ENCODE peak calls at places on chromosomes 2 and 18, in ten cellular contexts. H, Y, Z, J, M, S, W, D, V and P are unnamed samples.

GRCh38 chr2:20135631-20136050 is 84.2 kb upstream of the LAPTM4A start:
- DNase-seq in H (peak), Y (no peak), Z (peak), J (no peak), M (peak), S (peak), W (peak), D (no peak), V (peak), P (peak)

GRCh38 chr2:240434728-240435456 is 571 bp upstream of the GPC1 start:
- DNase-seq in H (peak), Y (no peak), Z (peak), J (peak), M (peak), S (peak), W (peak), D (peak), V (peak), P (peak)

GRCh38 chr2:25347846-25348245 is 6.1 kb upstream of the DNMT3A start:
- DNase-seq in H (no peak), Y (no peak), Z (no peak), J (peak), M (no peak), S (no peak), W (no peak), D (no peak), V (no peak), P (no peak)

GRCh38 chr2:71560286-71561011 is 107.1 kb downstream of the DYSF start:
- DNase-seq in H (no peak), Y (no peak), Z (no peak), J (no peak), M (no peak), S (no peak), W (no peak), D (no peak), V (no peak), P (no peak)

GRCh38 chr2:240365971-240366471 is 69.4 kb upstream of the GPC1 start:
- DNase-seq in H (no peak), Y (no peak), Z (no peak), J (no peak), M (no peak), S (no peak), W (no peak), D (no peak), V (no peak), P (no peak)

GRCh38 chr18:12862467-12862866 is 21.6 kb downstream of the PTPN2 start:
- DNase-seq in H (no peak), Y (no peak), Z (no peak), J (no peak), M (no peak), S (no peak), W (no peak), D (no peak), V (no peak), P (peak)

GRCh38 chr2:38148501-38148900 is 72.5 kb upstream of the CYP1B1 start:
- DNase-seq in H (no peak), Y (no peak), Z (no peak), J (no peak), M (no peak), S (peak), W (peak), D (no peak), V (peak), P (no peak)

GRCh38 chr2:148209598-148209997 is 188.7 kb downstream of the MBD5 start:
- DNase-seq in H (no peak), Y (no peak), Z (no peak), J (no peak), M (no peak), S (no peak), W (peak), D (no peak), V (peak), P (peak)

GRCh38 chr2:46803551-46803885 is 112.1 kb downstream of the MCFD2 start:
- DNase-seq in H (no peak), Y (no peak), Z (peak), J (no peak), M (peak), S (no peak), W (no peak), D (peak), V (no peak), P (no peak)

GRCh38 chr18:54964741-54965140 is 5.5 kb upstream of the CCDC68 start:
- DNase-seq in H (no peak), Y (no peak), Z (no peak), J (no peak), M (no peak), S (no peak), W (peak), D (no peak), V (no peak), P (no peak)

GRCh38 chr2:25548587-25548986 is 124.8 kb downstream of the DTNB start:
- DNase-seq in H (no peak), Y (no peak), Z (no peak), J (no peak), M (no peak), S (no peak), W (no peak), D (no peak), V (no peak), P (no peak)

GRCh38 chr2:199804831-199805230 is 46.2 kb downstream of the FTCDNL1 start:
- DNase-seq in H (no peak), Y (no peak), Z (no peak), J (no peak), M (no peak), S (no peak), W (no peak), D (no peak), V (no peak), P (peak)

GRCh38 chr18:32469691-32470131 is 971 bp downstream of the GAREM1 start:
- DNase-seq in H (no peak), Y (no peak), Z (peak), J (no peak), M (no peak), S (no peak), W (peak), D (no peak), V (no peak), P (no peak)

GRCh38 chr2:3470856-3471737 is 48.2 kb downstream of the ADI1 start:
- DNase-seq in H (no peak), Y (no peak), Z (no peak), J (no peak), M (no peak), S (no peak), W (no peak), D (no peak), V (no peak), P (no peak)

GRCh38 chr18:45850021-45850420 is 24.5 kb downstream of the SIGLEC15 start:
- DNase-seq in H (peak), Y (no peak), Z (no peak), J (no peak), M (no peak), S (no peak), W (no peak), D (no peak), V (no peak), P (peak)

GRCh38 chr2:240800241-240800640 is 19.8 kb downstream of the KIF1A start:
- DNase-seq in H (peak), Y (no peak), Z (no peak), J (no peak), M (peak), S (no peak), W (peak), D (no peak), V (no peak), P (no peak)

GRCh38 chr2:131112477-131113027 is 7.4 kb downstream of the PLEKHB2 start:
- DNase-seq in H (no peak), Y (no peak), Z (no peak), J (no peak), M (no peak), S (no peak), W (peak), D (no peak), V (no peak), P (no peak)

GRCh38 chr2:240909216-240909974 is 3.3 kb downstream of the CROCC2 start:
- DNase-seq in H (no peak), Y (no peak), Z (no peak), J (no peak), M (no peak), S (no peak), W (no peak), D (no peak), V (no peak), P (no peak)

GRCh38 chr2:105604938-105605337 is 139.8 kb upstream of the NCK2 start:
- DNase-seq in H (peak), Y (no peak), Z (no peak), J (no peak), M (peak), S (no peak), W (peak), D (no peak), V (no peak), P (no peak)

GRCh38 chr2:203936535-203936934 is at the start of gene ICOS:
- DNase-seq in H (no peak), Y (no peak), Z (no peak), J (no peak), M (no peak), S (no peak), W (no peak), D (no peak), V (no peak), P (no peak)

GRCh38 chr2:185012643-185013042 is 414.3 kb downstream of the ZNF804A start:
- DNase-seq in H (no peak), Y (no peak), Z (no peak), J (no peak), M (no peak), S (no peak), W (peak), D (no peak), V (no peak), P (no peak)

GRCh38 chr2:200702044-200702443 is 109.7 kb upstream of the BZW1 start:
- DNase-seq in H (no peak), Y (no peak), Z (no peak), J (no peak), M (no peak), S (no peak), W (no peak), D (no peak), V (no peak), P (no peak)

GRCh38 chr18:24068945-24069693 is 54.6 kb downstream of the TTC39C start:
- DNase-seq in H (no peak), Y (no peak), Z (no peak), J (no peak), M (no peak), S (no peak), W (no peak), D (no peak), V (no peak), P (no peak)

GRCh38 chr2:62705007-62705829 is at the start of gene EHBP1:
- DNase-seq in H (peak), Y (peak), Z (peak), J (peak), M (peak), S (peak), W (peak), D (peak), V (peak), P (peak)

GRCh38 chr2:62704654-62705006 is 883 bp upstream of the EHBP1 start:
- DNase-seq in H (no peak), Y (no peak), Z (no peak), J (no peak), M (no peak), S (no peak), W (no peak), D (no peak), V (no peak), P (no peak)

GRCh38 chr2:62706721-62707516 is 1.4 kb downstream of the EHBP1 start:
- DNase-seq in H (no peak), Y (no peak), Z (peak), J (no peak), M (no peak), S (no peak), W (no peak), D (no peak), V (no peak), P (no peak)

GRCh38 chr2:62708751-62709150 is 3.2 kb downstream of the EHBP1 start:
- DNase-seq in H (no peak), Y (no peak), Z (no peak), J (no peak), M (no peak), S (no peak), W (no peak), D (no peak), V (no peak), P (no peak)

GRCh38 chr2:62705859-62706720 is 577 bp downstream of the EHBP1 start:
- DNase-seq in H (peak), Y (no peak), Z (peak), J (no peak), M (peak), S (peak), W (peak), D (peak), V (peak), P (peak)
- TF ChIP-seq CTCF in H (no peak), Y (peak), Z (no peak), J (no peak), M (peak), S (no peak), W (peak), D (peak), V (no peak), P (peak)

GRCh38 chr2:24022324-24022974 is 12.6 kb downstream of the MFSD2B start:
- DNase-seq in H (no peak), Y (no peak), Z (no peak), J (no peak), M (no peak), S (no peak), W (no peak), D (no peak), V (no peak), P (no peak)

GRCh38 chr2:24022975-24023575 is 13.2 kb downstream of the MFSD2B start:
- DNase-seq in H (peak), Y (no peak), Z (no peak), J (no peak), M (no peak), S (no peak), W (no peak), D (no peak), V (no peak), P (no peak)

GRCh38 chr2:24019729-24020128 is 9.8 kb downstream of the MFSD2B start:
- DNase-seq in H (no peak), Y (no peak), Z (no peak), J (no peak), M (no peak), S (no peak), W (no peak), D (no peak), V (no peak), P (no peak)

GRCh38 chr2:24024018-24024417 is 14.1 kb downstream of the MFSD2B start:
- DNase-seq in H (peak), Y (no peak), Z (no peak), J (no peak), M (no peak), S (no peak), W (peak), D (no peak), V (no peak), P (peak)

DNA sequence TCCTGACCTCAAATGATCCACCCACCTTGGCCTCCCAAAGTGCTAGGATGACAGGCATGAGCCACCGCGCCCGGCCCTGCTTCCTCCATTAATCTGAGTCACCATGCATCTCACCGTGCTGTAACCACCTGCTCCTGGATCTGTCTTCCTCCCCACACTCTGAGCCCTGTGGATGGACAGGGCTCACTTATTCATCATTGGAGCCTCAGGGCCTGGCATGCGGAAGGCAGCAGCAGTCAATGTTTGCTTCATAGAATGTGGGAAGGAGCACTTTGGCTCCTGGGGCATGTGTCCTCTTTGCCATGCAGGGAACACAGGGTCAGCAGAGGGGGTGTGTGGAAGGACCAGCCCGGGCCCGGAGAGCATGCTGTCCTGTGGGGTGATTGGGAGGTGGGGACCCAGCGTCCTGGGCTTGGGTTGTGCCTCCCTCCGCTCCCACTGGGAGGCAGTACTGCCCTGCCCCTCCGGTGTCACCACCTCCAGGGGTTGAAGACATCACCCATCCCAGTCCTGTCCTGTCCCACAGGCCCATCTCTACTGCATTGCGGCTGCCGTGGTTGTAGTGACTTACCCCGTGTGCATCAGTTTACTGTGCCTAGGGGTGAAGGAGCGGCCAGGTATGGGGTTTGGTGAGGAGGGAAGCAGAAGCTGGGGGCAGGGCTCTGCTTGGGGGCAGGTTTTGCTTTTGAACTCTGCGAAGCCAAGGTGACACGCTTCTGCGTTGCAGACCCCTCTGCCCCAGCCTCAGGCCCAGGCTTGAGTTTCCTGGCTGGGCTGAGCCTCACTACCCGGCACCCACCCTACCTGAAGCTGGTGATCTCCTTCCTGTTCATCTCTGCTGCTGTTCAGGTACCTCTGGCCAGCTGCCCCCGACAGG is 11.5 kb downstream of the MFSD2B start:
- DNase-seq in H (peak), Y (no peak), Z (no peak), J (no peak), M (no peak), S (no peak), W (no peak), D (no peak), V (peak), P (peak)
- TF ChIP-seq CTCF in H (no peak), Y (peak), Z (peak), J (no peak), M (no peak), S (no peak), W (peak), D (no peak), V (peak), P (peak)

GRCh38 chr2:74696758-74697327 is 42.8 kb downstream of the SEMA4F start:
- DNase-seq in H (no peak), Y (no peak), Z (no peak), J (peak), M (no peak), S (no peak), W (peak), D (no peak), V (no peak), P (no peak)

GRCh38 chr2:74694281-74694680 is 40.2 kb downstream of the SEMA4F start:
- DNase-seq in H (no peak), Y (no peak), Z (peak), J (no peak), M (no peak), S (no peak), W (no peak), D (no peak), V (peak), P (no peak)

GRCh38 chr2:74690571-74690970 is 36.5 kb downstream of the SEMA4F start:
- DNase-seq in H (peak), Y (no peak), Z (peak), J (peak), M (no peak), S (no peak), W (peak), D (no peak), V (peak), P (no peak)

GRCh38 chr2:74691955-74692354 is 37.9 kb downstream of the SEMA4F start:
- DNase-seq in H (no peak), Y (no peak), Z (no peak), J (no peak), M (no peak), S (no peak), W (no peak), D (no peak), V (no peak), P (no peak)

DNA sequence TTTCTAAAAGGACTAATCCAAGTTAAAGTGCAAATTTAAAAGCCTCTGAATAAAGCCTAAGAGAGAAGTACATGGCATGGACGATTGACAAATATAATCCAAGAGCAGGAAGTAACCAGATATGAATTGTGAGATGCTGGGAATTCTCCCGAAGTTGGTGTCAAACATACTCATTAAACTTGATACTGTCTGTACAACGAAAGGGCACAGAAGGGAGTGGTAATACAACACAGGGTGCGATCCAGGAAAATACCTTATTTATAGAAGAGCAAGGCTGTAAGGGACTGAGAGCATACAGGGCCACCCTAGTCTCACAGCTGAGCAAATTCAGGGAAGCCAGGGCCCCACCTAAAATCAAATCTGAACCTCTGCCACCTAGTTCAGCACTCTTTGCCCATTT is 41.6 kb downstream of the SEMA4F start:
- DNase-seq in H (no peak), Y (no peak), Z (peak), J (no peak), M (no peak), S (no peak), W (no peak), D (no peak), V (no peak), P (no peak)
- TF ChIP-seq CTCF in H (no peak), Y (no peak), Z (no peak), J (no peak), M (no peak), S (no peak), W (no peak), D (no peak), V (no peak), P (no peak)

GRCh38 chr18:22446325-22446724 is 28.6 kb upstream of the CTAGE1 start:
- DNase-seq in H (no peak), Y (no peak), Z (no peak), J (no peak), M (no peak), S (no peak), W (no peak), D (no peak), V (no peak), P (no peak)

GRCh38 chr18:22439447-22439846 is 21.7 kb upstream of the CTAGE1 start:
- DNase-seq in H (no peak), Y (no peak), Z (no peak), J (no peak), M (no peak), S (no peak), W (peak), D (no peak), V (no peak), P (no peak)

GRCh38 chr18:22446906-22447305 is 29.2 kb upstream of the CTAGE1 start:
- DNase-seq in H (no peak), Y (no peak), Z (no peak), J (no peak), M (no peak), S (no peak), W (no peak), D (no peak), V (no peak), P (no peak)

GRCh38 chr18:22441638-22442037 is 23.9 kb upstream of the CTAGE1 start:
- DNase-seq in H (no peak), Y (no peak), Z (no peak), J (no peak), M (no peak), S (no peak), W (no peak), D (no peak), V (no peak), P (no peak)
- TF ChIP-seq CTCF in H (no peak), Y (no peak), Z (no peak), J (peak), M (no peak), S (no peak), W (no peak), D (no peak), V (no peak), P (peak)

DNA sequence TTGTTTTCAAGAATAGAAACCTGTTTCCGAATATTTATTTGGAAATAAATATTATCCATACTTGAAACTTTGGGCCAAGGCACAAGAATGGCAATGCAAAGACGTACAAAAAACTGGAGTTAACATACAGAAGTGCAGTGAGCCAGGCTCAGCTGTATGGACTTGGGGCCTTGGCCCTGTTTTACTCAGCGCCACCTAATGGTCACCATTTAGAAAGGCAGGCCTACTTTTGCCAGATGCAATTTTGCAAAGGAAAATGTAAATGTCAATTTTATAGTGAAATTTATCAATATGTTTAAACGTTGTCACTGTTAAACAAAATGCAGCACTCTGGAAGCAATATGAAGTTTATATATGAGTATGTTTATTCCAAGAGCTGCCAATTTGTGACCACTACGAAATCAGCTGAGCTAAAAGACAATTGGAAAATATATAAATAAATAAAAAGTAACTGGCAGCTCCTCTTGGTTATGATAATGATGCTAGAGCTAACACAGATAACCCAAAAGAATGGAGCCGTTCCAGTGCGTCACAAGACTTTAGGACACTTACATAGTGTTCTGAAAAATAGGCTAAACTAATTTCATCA is 155.0 kb downstream of the ARHGAP15 start:
- DNase-seq in H (peak), Y (no peak), Z (no peak), J (no peak), M (no peak), S (no peak), W (peak), D (no peak), V (peak), P (no peak)
- TF ChIP-seq CTCF in H (no peak), Y (peak), Z (peak), J (peak), M (peak), S (no peak), W (peak), D (peak), V (peak), P (peak)

DNA sequence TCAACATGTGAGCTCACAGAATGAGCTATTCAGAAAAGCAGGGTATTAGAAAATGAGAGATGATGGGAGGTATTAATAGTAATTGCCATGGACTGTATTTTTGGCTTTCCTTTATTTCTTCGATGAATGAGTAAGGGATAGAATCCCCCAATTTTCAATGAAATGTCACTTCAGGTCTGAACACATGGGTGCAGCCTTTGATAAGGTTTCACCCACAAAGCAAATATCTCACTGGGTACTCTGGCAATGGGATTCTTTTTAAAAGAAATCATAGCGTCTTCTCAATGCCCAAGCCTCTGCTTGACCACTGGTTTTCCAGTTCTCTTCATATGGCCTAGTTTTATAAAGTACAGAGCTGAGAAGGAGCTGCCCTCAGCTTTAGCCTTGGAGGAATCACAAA is 610.5 kb upstream of the FANCL start:
- DNase-seq in H (no peak), Y (no peak), Z (no peak), J (no peak), M (no peak), S (no peak), W (no peak), D (no peak), V (no peak), P (no peak)
- TF ChIP-seq CTCF in H (no peak), Y (no peak), Z (no peak), J (no peak), M (no peak), S (no peak), W (no peak), D (no peak), V (no peak), P (peak)